ENCODE peak calls at places on chromosomes 4 and X, in seven cellular contexts. I is HL-60, W is astrocyte, U is right atrium auricular region, S is body of pancreas, R is foreskin keratinocyte, Y is lower lobe of right lung. H is an unnamed sample.

GRCh38 chr4:1862961-1863296 is 7.0 kb upstream of the LETM1 start:
- DNase-seq in I (no peak), W (no peak), U (no peak), S (no peak), R (no peak), Y (no peak), H (no peak)

GRCh38 chr4:48779998-48780866 is at the start of gene FRYL:
- DNase-seq in I (peak; percentile 100), W (peak; percentile 98), U (peak; percentile 99), S (peak; percentile 100), R (peak; percentile 99), Y (peak; percentile 100), H (peak; percentile 99)

GRCh38 chrX:24231780-24232179 is 82.1 kb downstream of the SUPT20HL2 start:
- DNase-seq in I (no peak), W (no peak), U (no peak), S (no peak), R (no peak), Y (no peak), H (no peak)

GRCh38 chr4:3716876-3717235 is 49.3 kb upstream of the ADRA2C start:
- DNase-seq in I (no peak), W (no peak), U (no peak), S (no peak), R (no peak), Y (peak; percentile 40), H (no peak)

GRCh38 chr4:20084488-20084887 is 167.2 kb upstream of the SLIT2 start:
- DNase-seq in I (no peak), W (no peak), U (no peak), S (no peak), R (no peak), Y (no peak), H (no peak)

GRCh38 chr4:88244821-88245579 is 39.4 kb downstream of the PPM1K start:
- DNase-seq in I (no peak), W (no peak), U (no peak), S (no peak), R (no peak), Y (no peak), H (no peak)

GRCh38 chr4:61572160-61572559 is 372.0 kb downstream of the ADGRL3 start:
- DNase-seq in I (peak; percentile 14), W (peak; percentile 80), U (no peak), S (no peak), R (peak; percentile 37), Y (no peak), H (no peak)

GRCh38 chr4:129239088-129239487 is 143.1 kb downstream of the C4orf33 start:
- DNase-seq in I (no peak), W (no peak), U (no peak), S (peak; percentile 17), R (no peak), Y (no peak), H (no peak)

GRCh38 chr4:74039065-74039763 is 725 bp upstream of the CXCL3 start:
- DNase-seq in I (no peak), W (no peak), U (no peak), S (no peak), R (no peak), Y (no peak), H (no peak)

GRCh38 chr4:141416219-141416618 is 195.5 kb downstream of the ZNF330 start:
- DNase-seq in I (no peak), W (peak; percentile 78), U (no peak), S (no peak), R (no peak), Y (no peak), H (no peak)

GRCh38 chrX:9555354-9555753 is 90.5 kb downstream of the TBL1X start:
- DNase-seq in I (peak; percentile 6), W (no peak), U (no peak), S (no peak), R (no peak), Y (no peak), H (no peak)

GRCh38 chr4:186839122-186840037 is 115.7 kb upstream of the FAT1 start:
- DNase-seq in I (no peak), W (peak; percentile 83), U (no peak), S (peak; percentile 7), R (peak; percentile 60), Y (no peak), H (no peak)

GRCh38 chr4:48554606-48555005 is 64.6 kb downstream of the ZAR1 start:
- DNase-seq in I (no peak), W (no peak), U (no peak), S (no peak), R (no peak), Y (no peak), H (peak; percentile 35)

GRCh38 chr4:145409393-145409792 is 72.3 kb upstream of the SMAD1 start:
- DNase-seq in I (no peak), W (no peak), U (no peak), S (no peak), R (no peak), Y (no peak), H (no peak)

GRCh38 chr4:159197260-159197884 is 94.5 kb downstream of the RAPGEF2 start:
- DNase-seq in I (no peak), W (no peak), U (no peak), S (no peak), R (no peak), Y (no peak), H (no peak)

GRCh38 chr4:36351082-36351666 is 69.8 kb downstream of the DTHD1 start:
- DNase-seq in I (peak; percentile 76), W (peak; percentile 13), U (peak; percentile 77), S (peak; percentile 79), R (no peak), Y (peak; percentile 69), H (peak; percentile 50)

GRCh38 chr4:150609131-150609530 is 27.2 kb downstream of the MAB21L2 start:
- DNase-seq in I (no peak), W (no peak), U (no peak), S (no peak), R (no peak), Y (no peak), H (no peak)

GRCh38 chr4:89879201-89879600 is 15.5 kb upstream of the MMRN1 start:
- DNase-seq in I (no peak), W (no peak), U (no peak), S (no peak), R (no peak), Y (no peak), H (no peak)

GRCh38 chrX:144612076-144612475 is 635.2 kb upstream of the SPANXN1 start:
- DNase-seq in I (no peak), W (no peak), U (no peak), S (no peak), R (no peak), Y (no peak), H (no peak)

GRCh38 chr4:181757921-181758320 is 485.3 kb upstream of the TENM3 start:
- DNase-seq in I (no peak), W (no peak), U (no peak), S (no peak), R (no peak), Y (no peak), H (no peak)

GRCh38 chrX:17032351-17032750 is 85.9 kb downstream of the REPS2 start:
- DNase-seq in I (no peak), W (peak; percentile 97), U (no peak), S (peak; percentile 80), R (no peak), Y (no peak), H (peak; percentile 10)

GRCh38 chr4:109998867-109999303 is 86.2 kb downstream of the EGF start:
- DNase-seq in I (peak; percentile 34), W (peak; percentile 33), U (no peak), S (peak; percentile 28), R (no peak), Y (no peak), H (peak; percentile 26)

GRCh38 chr4:185838514-185839203 is 26.7 kb upstream of the SORBS2 start:
- DNase-seq in I (no peak), W (no peak), U (no peak), S (no peak), R (no peak), Y (no peak), H (no peak)

GRCh38 chr4:30718021-30718888 is 1.9 kb upstream of the PCDH7 start:
- DNase-seq in I (no peak), W (peak; percentile 60), U (no peak), S (no peak), R (no peak), Y (no peak), H (peak; percentile 50)

GRCh38 chr4:20279381-20279780 is 27.7 kb downstream of the SLIT2 start:
- DNase-seq in I (no peak), W (no peak), U (no peak), S (no peak), R (no peak), Y (no peak), H (no peak)

GRCh38 chr4:38462659-38463058 is 201.3 kb upstream of the KLF3 start:
- DNase-seq in I (no peak), W (no peak), U (no peak), S (no peak), R (no peak), Y (no peak), H (no peak)

GRCh38 chr4:75051431-75051830 is 118.5 kb downstream of the PARM1 start:
- DNase-seq in I (no peak), W (no peak), U (no peak), S (no peak), R (no peak), Y (no peak), H (no peak)

GRCh38 chr4:75046226-75046625 is 113.3 kb downstream of the PARM1 start:
- DNase-seq in I (no peak), W (no peak), U (no peak), S (no peak), R (no peak), Y (no peak), H (no peak)

GRCh38 chr4:75042601-75043208 is 109.8 kb downstream of the PARM1 start:
- DNase-seq in I (no peak), W (no peak), U (no peak), S (no peak), R (no peak), Y (no peak), H (no peak)

GRCh38 chr4:75046641-75047040 is 113.7 kb downstream of the PARM1 start:
- DNase-seq in I (no peak), W (no peak), U (no peak), S (no peak), R (no peak), Y (no peak), H (peak; percentile 21)

GRCh38 chr4:75048208-75048879 is 115.4 kb downstream of the PARM1 start:
- DNase-seq in I (no peak), W (no peak), U (no peak), S (no peak), R (no peak), Y (no peak), H (no peak)
- TF ChIP-seq CTCF in I (no peak), W (no peak), U (no peak), S (no peak), R (no peak), Y (no peak), H (peak; percentile 44)

GRCh38 chr4:113148925-113149324 is 99.5 kb downstream of the ANK2 start:
- DNase-seq in I (no peak), W (no peak), U (no peak), S (no peak), R (no peak), Y (no peak), H (no peak)
- H3K27ac ChIP-seq in I (no peak overlapping the region), W (no peak overlapping the region), U (no peak overlapping the region), S (no peak overlapping the region), R (no peak overlapping the region), Y (no peak overlapping the region), H (no peak overlapping the region)

GRCh38 chr4:108492816-108493595 is 127.4 kb upstream of the RPL34 start:
- DNase-seq in I (no peak), W (peak; percentile 10), U (no peak), S (no peak), R (no peak), Y (no peak), H (peak; percentile 60)
- TF ChIP-seq CTCF in I (no peak), W (peak; percentile 50), U (no peak), S (no peak), R (peak; percentile 73), Y (peak; percentile 25), H (peak; percentile 91)

GRCh38 chr4:15003891-15004700 is 1.8 kb downstream of the CPEB2 start:
- DNase-seq in I (peak; percentile 43), W (no peak), U (no peak), S (peak; percentile 54), R (no peak), Y (peak; percentile 77), H (peak; percentile 45)
- H3K27ac ChIP-seq in I (peak overlapping the region; percentile 74), W (peak overlapping the region; percentile 98), U (peak overlapping the region; percentile 100), S (peak overlapping the region; percentile 100), R (peak overlapping the region; percentile 87), Y (peak overlapping the region; percentile 100), H (peak overlapping the region; percentile 79)

H was measured in WERI-Rb-1.